ENCODE peak calls at places on chromosomes 13 and 19, in ten cellular contexts. One of them, this sample, is unnamed.

GRCh38 chr13:39385621-39386231 is 217.3 kb downstream of the LHFPL6 start:
- DNase-seq in fibroblast of lung: peak; percentile 92
- DNase-seq in thoracic aorta: no peak
- DNase-seq in activated B cell treated with CpG ODN at 0.5 μM for 24 hours: no peak
- DNase-seq in RWPE1: no peak
- DNase-seq in heart left ventricle: no peak
- DNase-seq in hepatocyte: no peak
- DNase-seq in lower lobe of right lung: no peak
- DNase-seq in IMR-90: peak; percentile 15
- DNase-seq in CD8-positive, alpha-beta T cell: no peak
- DNase-seq in this sample: no peak

GRCh38 chr19:6186435-6186834 is 51.0 kb downstream of the ACSBG2 start:
- DNase-seq in fibroblast of lung: no peak
- DNase-seq in thoracic aorta: no peak
- DNase-seq in activated B cell treated with CpG ODN at 0.5 μM for 24 hours: no peak
- DNase-seq in RWPE1: no peak
- DNase-seq in heart left ventricle: no peak
- DNase-seq in hepatocyte: no peak
- DNase-seq in lower lobe of right lung: no peak
- DNase-seq in IMR-90: no peak
- DNase-seq in CD8-positive, alpha-beta T cell: no peak
- DNase-seq in this sample: no peak

GRCh38 chr13:93797463-93797862 is 570.9 kb downstream of the GPC6 start:
- DNase-seq in fibroblast of lung: peak; percentile 25
- DNase-seq in thoracic aorta: no peak
- DNase-seq in activated B cell treated with CpG ODN at 0.5 μM for 24 hours: no peak
- DNase-seq in RWPE1: no peak
- DNase-seq in heart left ventricle: no peak
- DNase-seq in hepatocyte: no peak
- DNase-seq in lower lobe of right lung: no peak
- DNase-seq in IMR-90: peak; percentile 21
- DNase-seq in CD8-positive, alpha-beta T cell: no peak
- DNase-seq in this sample: no peak

GRCh38 chr19:14369399-14370168 is 11.7 kb upstream of the ADGRE5 start:
- DNase-seq in fibroblast of lung: peak; percentile 76
- DNase-seq in thoracic aorta: no peak
- DNase-seq in activated B cell treated with CpG ODN at 0.5 μM for 24 hours: peak; percentile 57
- DNase-seq in RWPE1: no peak
- DNase-seq in heart left ventricle: peak; percentile 53
- DNase-seq in hepatocyte: no peak
- DNase-seq in lower lobe of right lung: no peak
- DNase-seq in IMR-90: peak; percentile 64
- DNase-seq in CD8-positive, alpha-beta T cell: peak; percentile 75
- DNase-seq in this sample: no peak

GRCh38 chr19:54188224-54188871 is 1.0 kb downstream of the MBOAT7 start:
- DNase-seq in fibroblast of lung: peak; percentile 84
- DNase-seq in thoracic aorta: no peak
- DNase-seq in activated B cell treated with CpG ODN at 0.5 μM for 24 hours: no peak
- DNase-seq in RWPE1: no peak
- DNase-seq in heart left ventricle: no peak
- DNase-seq in hepatocyte: peak; percentile 79
- DNase-seq in lower lobe of right lung: peak; percentile 50
- DNase-seq in IMR-90: peak; percentile 61
- DNase-seq in CD8-positive, alpha-beta T cell: peak; percentile 52
- DNase-seq in this sample: peak; percentile 13

GRCh38 chr19:15897026-15897737 is 692 bp downstream of the CYP4F2 start:
- DNase-seq in fibroblast of lung: no peak
- DNase-seq in thoracic aorta: no peak
- DNase-seq in activated B cell treated with CpG ODN at 0.5 μM for 24 hours: no peak
- DNase-seq in RWPE1: no peak
- DNase-seq in heart left ventricle: no peak
- DNase-seq in hepatocyte: no peak
- DNase-seq in lower lobe of right lung: no peak
- DNase-seq in IMR-90: no peak
- DNase-seq in CD8-positive, alpha-beta T cell: no peak
- DNase-seq in this sample: no peak

GRCh38 chr13:19845758-19846157 is 17.7 kb downstream of the ZMYM5 start:
- DNase-seq in fibroblast of lung: peak; percentile 98
- DNase-seq in thoracic aorta: peak; percentile 49
- DNase-seq in activated B cell treated with CpG ODN at 0.5 μM for 24 hours: no peak
- DNase-seq in RWPE1: peak; percentile 97
- DNase-seq in heart left ventricle: no peak
- DNase-seq in hepatocyte: peak; percentile 72
- DNase-seq in lower lobe of right lung: no peak
- DNase-seq in IMR-90: peak; percentile 99
- DNase-seq in CD8-positive, alpha-beta T cell: no peak
- DNase-seq in this sample: peak; percentile 97

GRCh38 chr13:59924256-59924655 is 239.5 kb downstream of the DIAPH3 start:
- DNase-seq in fibroblast of lung: no peak
- DNase-seq in thoracic aorta: no peak
- DNase-seq in activated B cell treated with CpG ODN at 0.5 μM for 24 hours: no peak
- DNase-seq in RWPE1: no peak
- DNase-seq in heart left ventricle: no peak
- DNase-seq in hepatocyte: no peak
- DNase-seq in lower lobe of right lung: no peak
- DNase-seq in IMR-90: no peak
- DNase-seq in CD8-positive, alpha-beta T cell: no peak
- DNase-seq in this sample: no peak

GRCh38 chr13:107713314-107713713 is 502.0 kb downstream of the LIG4 start:
- DNase-seq in fibroblast of lung: peak; percentile 18
- DNase-seq in thoracic aorta: no peak
- DNase-seq in activated B cell treated with CpG ODN at 0.5 μM for 24 hours: no peak
- DNase-seq in RWPE1: no peak
- DNase-seq in heart left ventricle: no peak
- DNase-seq in hepatocyte: no peak
- DNase-seq in lower lobe of right lung: no peak
- DNase-seq in IMR-90: no peak
- DNase-seq in CD8-positive, alpha-beta T cell: no peak
- DNase-seq in this sample: no peak

GRCh38 chr19:46529622-46530451 is 34.2 kb upstream of the PNMA8B start:
- DNase-seq in fibroblast of lung: peak; percentile 34
- DNase-seq in thoracic aorta: no peak
- DNase-seq in activated B cell treated with CpG ODN at 0.5 μM for 24 hours: peak; percentile 63
- DNase-seq in RWPE1: peak; percentile 70
- DNase-seq in heart left ventricle: peak; percentile 56
- DNase-seq in hepatocyte: peak; percentile 62
- DNase-seq in lower lobe of right lung: peak; percentile 86
- DNase-seq in IMR-90: peak; percentile 54
- DNase-seq in CD8-positive, alpha-beta T cell: peak; percentile 73
- DNase-seq in this sample: peak; percentile 75

GRCh38 chr13:65063753-65064152 is 2166.4 kb downstream of the PCDH9 start:
- DNase-seq in fibroblast of lung: peak; percentile 72
- DNase-seq in thoracic aorta: no peak
- DNase-seq in activated B cell treated with CpG ODN at 0.5 μM for 24 hours: no peak
- DNase-seq in RWPE1: no peak
- DNase-seq in heart left ventricle: no peak
- DNase-seq in hepatocyte: no peak
- DNase-seq in lower lobe of right lung: no peak
- DNase-seq in IMR-90: peak; percentile 72
- DNase-seq in CD8-positive, alpha-beta T cell: no peak
- DNase-seq in this sample: no peak

GRCh38 chr19:41701401-41702075 is 6.9 kb upstream of the CEACAM5 start:
- DNase-seq in fibroblast of lung: no peak
- DNase-seq in thoracic aorta: no peak
- DNase-seq in activated B cell treated with CpG ODN at 0.5 μM for 24 hours: no peak
- DNase-seq in RWPE1: no peak
- DNase-seq in heart left ventricle: no peak
- DNase-seq in hepatocyte: no peak
- DNase-seq in lower lobe of right lung: no peak
- DNase-seq in IMR-90: no peak
- DNase-seq in CD8-positive, alpha-beta T cell: no peak
- DNase-seq in this sample: peak; percentile 8
- TF ChIP-seq CTCF in fibroblast of lung: no peak
- TF ChIP-seq CTCF in thoracic aorta: no peak
- TF ChIP-seq CTCF in activated B cell treated with CpG ODN at 0.5 μM for 24 hours: no peak
- TF ChIP-seq CTCF in RWPE1: no peak
- TF ChIP-seq CTCF in heart left ventricle: no peak
- TF ChIP-seq CTCF in hepatocyte: no peak
- TF ChIP-seq CTCF in lower lobe of right lung: no peak
- TF ChIP-seq CTCF in IMR-90: no peak
- TF ChIP-seq CTCF in CD8-positive, alpha-beta T cell: no peak
- TF ChIP-seq CTCF in this sample: no peak

GRCh38 chr19:38267780-38268430 is 3.5 kb downstream of the SPINT2 start:
- DNase-seq in fibroblast of lung: no peak
- DNase-seq in thoracic aorta: no peak
- DNase-seq in activated B cell treated with CpG ODN at 0.5 μM for 24 hours: no peak
- DNase-seq in RWPE1: peak; percentile 20
- DNase-seq in heart left ventricle: no peak
- DNase-seq in hepatocyte: no peak
- DNase-seq in lower lobe of right lung: peak; percentile 65
- DNase-seq in IMR-90: no peak
- DNase-seq in CD8-positive, alpha-beta T cell: no peak
- DNase-seq in this sample: peak; percentile 58

GRCh38 chr19:38266981-38267597 is 2.7 kb downstream of the SPINT2 start:
- DNase-seq in fibroblast of lung: peak; percentile 73
- DNase-seq in thoracic aorta: no peak
- DNase-seq in activated B cell treated with CpG ODN at 0.5 μM for 24 hours: no peak
- DNase-seq in RWPE1: peak; percentile 71
- DNase-seq in heart left ventricle: no peak
- DNase-seq in hepatocyte: peak; percentile 70
- DNase-seq in lower lobe of right lung: no peak
- DNase-seq in IMR-90: peak; percentile 78
- DNase-seq in CD8-positive, alpha-beta T cell: no peak
- DNase-seq in this sample: peak; percentile 67

GRCh38 chr19:38270587-38271167 is 6.3 kb downstream of the SPINT2 start:
- DNase-seq in fibroblast of lung: peak; percentile 54
- DNase-seq in thoracic aorta: no peak
- DNase-seq in activated B cell treated with CpG ODN at 0.5 μM for 24 hours: no peak
- DNase-seq in RWPE1: no peak
- DNase-seq in heart left ventricle: no peak
- DNase-seq in hepatocyte: no peak
- DNase-seq in lower lobe of right lung: no peak
- DNase-seq in IMR-90: peak; percentile 56
- DNase-seq in CD8-positive, alpha-beta T cell: no peak
- DNase-seq in this sample: peak; percentile 35

GRCh38 chr19:38266070-38266469 is 1.7 kb downstream of the SPINT2 start:
- DNase-seq in fibroblast of lung: no peak
- DNase-seq in thoracic aorta: no peak
- DNase-seq in activated B cell treated with CpG ODN at 0.5 μM for 24 hours: no peak
- DNase-seq in RWPE1: peak; percentile 34
- DNase-seq in heart left ventricle: no peak
- DNase-seq in hepatocyte: no peak
- DNase-seq in lower lobe of right lung: no peak
- DNase-seq in IMR-90: no peak
- DNase-seq in CD8-positive, alpha-beta T cell: no peak
- DNase-seq in this sample: peak; percentile 76

DNA sequence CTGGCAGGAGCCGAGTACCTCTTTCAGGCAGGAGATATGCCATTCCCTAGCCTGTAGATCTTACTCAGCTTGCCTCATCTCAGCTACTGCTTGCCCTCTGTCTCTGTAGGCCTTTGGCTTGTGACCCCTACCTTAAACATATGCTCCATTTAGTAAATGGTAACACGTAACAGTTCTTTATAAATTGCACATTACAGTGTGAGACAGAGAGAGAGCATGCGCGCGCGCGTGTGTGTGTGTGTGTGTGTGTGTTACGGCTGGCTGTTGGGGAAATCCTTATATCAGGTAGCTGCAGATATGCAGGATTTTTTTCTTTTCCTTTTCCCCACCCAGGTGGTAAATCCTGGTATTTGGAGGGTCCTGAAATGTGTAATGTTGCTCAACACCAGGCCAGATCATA is 4.2 kb downstream of the SPINT2 start:
- DNase-seq in fibroblast of lung: no peak
- DNase-seq in thoracic aorta: no peak
- DNase-seq in activated B cell treated with CpG ODN at 0.5 μM for 24 hours: no peak
- DNase-seq in RWPE1: no peak
- DNase-seq in heart left ventricle: no peak
- DNase-seq in hepatocyte: peak; percentile 23
- DNase-seq in lower lobe of right lung: no peak
- DNase-seq in IMR-90: no peak
- DNase-seq in CD8-positive, alpha-beta T cell: no peak
- DNase-seq in this sample: no peak
- TF ChIP-seq CTCF in fibroblast of lung: no peak
- TF ChIP-seq CTCF in thoracic aorta: no peak
- TF ChIP-seq CTCF in activated B cell treated with CpG ODN at 0.5 μM for 24 hours: no peak
- TF ChIP-seq CTCF in RWPE1: no peak
- TF ChIP-seq CTCF in heart left ventricle: no peak
- TF ChIP-seq CTCF in hepatocyte: no peak
- TF ChIP-seq CTCF in lower lobe of right lung: no peak
- TF ChIP-seq CTCF in IMR-90: no peak
- TF ChIP-seq CTCF in CD8-positive, alpha-beta T cell: no peak
- TF ChIP-seq CTCF in this sample: no peak

GRCh38 chr19:9847087-9847671 is 12.1 kb downstream of the PIN1 start:
- DNase-seq in fibroblast of lung: peak; percentile 91
- DNase-seq in thoracic aorta: peak; percentile 41
- DNase-seq in activated B cell treated with CpG ODN at 0.5 μM for 24 hours: no peak
- DNase-seq in RWPE1: peak; percentile 80
- DNase-seq in heart left ventricle: no peak
- DNase-seq in hepatocyte: peak; percentile 73
- DNase-seq in lower lobe of right lung: no peak
- DNase-seq in IMR-90: peak; percentile 97
- DNase-seq in CD8-positive, alpha-beta T cell: no peak
- DNase-seq in this sample: peak; percentile 80
- TF ChIP-seq CTCF in fibroblast of lung: peak; percentile 88
- TF ChIP-seq CTCF in thoracic aorta: peak; percentile 42
- TF ChIP-seq CTCF in activated B cell treated with CpG ODN at 0.5 μM for 24 hours: no peak
- TF ChIP-seq CTCF in RWPE1: no peak
- TF ChIP-seq CTCF in heart left ventricle: no peak
- TF ChIP-seq CTCF in hepatocyte: peak; percentile 41
- TF ChIP-seq CTCF in lower lobe of right lung: peak; percentile 21
- TF ChIP-seq CTCF in IMR-90: peak; percentile 92
- TF ChIP-seq CTCF in CD8-positive, alpha-beta T cell: peak; percentile 34
- TF ChIP-seq CTCF in this sample: peak; percentile 68

GRCh38 chr19:39362682-39363657 is 20.7 kb downstream of the SAMD4B start:
- DNase-seq in fibroblast of lung: peak; percentile 79
- DNase-seq in thoracic aorta: no peak
- DNase-seq in activated B cell treated with CpG ODN at 0.5 μM for 24 hours: no peak
- DNase-seq in RWPE1: peak; percentile 45
- DNase-seq in heart left ventricle: no peak
- DNase-seq in hepatocyte: no peak
- DNase-seq in lower lobe of right lung: no peak
- DNase-seq in IMR-90: peak; percentile 85
- DNase-seq in CD8-positive, alpha-beta T cell: no peak
- DNase-seq in this sample: peak; percentile 8

GRCh38 chr19:39359026-39359425 is 16.8 kb downstream of the SAMD4B start:
- DNase-seq in fibroblast of lung: no peak
- DNase-seq in thoracic aorta: no peak
- DNase-seq in activated B cell treated with CpG ODN at 0.5 μM for 24 hours: no peak
- DNase-seq in RWPE1: no peak
- DNase-seq in heart left ventricle: no peak
- DNase-seq in hepatocyte: no peak
- DNase-seq in lower lobe of right lung: no peak
- DNase-seq in IMR-90: no peak
- DNase-seq in CD8-positive, alpha-beta T cell: no peak
- DNase-seq in this sample: no peak

GRCh38 chr19:39365531-39365930 is 23.3 kb downstream of the SAMD4B start:
- DNase-seq in fibroblast of lung: no peak
- DNase-seq in thoracic aorta: no peak
- DNase-seq in activated B cell treated with CpG ODN at 0.5 μM for 24 hours: no peak
- DNase-seq in RWPE1: no peak
- DNase-seq in heart left ventricle: no peak
- DNase-seq in hepatocyte: no peak
- DNase-seq in lower lobe of right lung: no peak
- DNase-seq in IMR-90: no peak
- DNase-seq in CD8-positive, alpha-beta T cell: no peak
- DNase-seq in this sample: no peak

GRCh38 chr19:39360599-39360998 is 18.4 kb downstream of the SAMD4B start:
- DNase-seq in fibroblast of lung: no peak
- DNase-seq in thoracic aorta: no peak
- DNase-seq in activated B cell treated with CpG ODN at 0.5 μM for 24 hours: no peak
- DNase-seq in RWPE1: no peak
- DNase-seq in heart left ventricle: no peak
- DNase-seq in hepatocyte: no peak
- DNase-seq in lower lobe of right lung: no peak
- DNase-seq in IMR-90: no peak
- DNase-seq in CD8-positive, alpha-beta T cell: no peak
- DNase-seq in this sample: no peak

GRCh38 chr19:39363909-39364457 is 21.8 kb downstream of the SAMD4B start:
- DNase-seq in fibroblast of lung: no peak
- DNase-seq in thoracic aorta: no peak
- DNase-seq in activated B cell treated with CpG ODN at 0.5 μM for 24 hours: no peak
- DNase-seq in RWPE1: no peak
- DNase-seq in heart left ventricle: no peak
- DNase-seq in hepatocyte: no peak
- DNase-seq in lower lobe of right lung: no peak
- DNase-seq in IMR-90: peak; percentile 80
- DNase-seq in CD8-positive, alpha-beta T cell: no peak
- DNase-seq in this sample: no peak
- TF ChIP-seq CTCF in fibroblast of lung: no peak
- TF ChIP-seq CTCF in thoracic aorta: no peak
- TF ChIP-seq CTCF in activated B cell treated with CpG ODN at 0.5 μM for 24 hours: no peak
- TF ChIP-seq CTCF in RWPE1: no peak
- TF ChIP-seq CTCF in heart left ventricle: no peak
- TF ChIP-seq CTCF in hepatocyte: no peak
- TF ChIP-seq CTCF in lower lobe of right lung: no peak
- TF ChIP-seq CTCF in IMR-90: no peak
- TF ChIP-seq CTCF in CD8-positive, alpha-beta T cell: no peak
- TF ChIP-seq CTCF in this sample: no peak